ENCODE peak calls at places on chromosomes 1 and 21, in five cellular contexts. C, U, N, R and F are unnamed samples.

GRCh38 chr21:46556802-46557201 is 48.1 kb downstream of the S100B start:
- DNase-seq in C (no peak), U (no peak), N (no peak), R (no peak), F (no peak)

GRCh38 chr1:97796716-97797115 is 124.1 kb downstream of the DPYD start:
- DNase-seq in C (no peak), U (no peak), N (no peak), R (no peak), F (no peak)

GRCh38 chr1:185045793-185046441 is 559 bp downstream of the RNF2 start:
- DNase-seq in C (peak; percentile 22), U (peak; percentile 36), N (peak; percentile 74), R (peak; percentile 11), F (peak; percentile 42)

GRCh38 chr1:204573563-204573925 is 57.3 kb downstream of the MDM4 start:
- DNase-seq in C (no peak), U (no peak), N (no peak), R (no peak), F (no peak)

GRCh38 chr1:71964188-71964587 is 318.2 kb downstream of the NEGR1 start:
- DNase-seq in C (no peak), U (no peak), N (no peak), R (no peak), F (no peak)

GRCh38 chr1:38037481-38037939 is 9.1 kb downstream of the POU3F1 start:
- DNase-seq in C (no peak), U (no peak), N (peak; percentile 47), R (no peak), F (peak; percentile 48)

GRCh38 chr1:32701421-32701911 is 1.1 kb downstream of the SYNC start:
- DNase-seq in C (peak; percentile 32), U (peak; percentile 52), N (no peak), R (no peak), F (no peak)

GRCh38 chr1:230204852-230205251 is 137.8 kb downstream of the GALNT2 start:
- DNase-seq in C (no peak), U (no peak), N (no peak), R (no peak), F (no peak)

GRCh38 chr1:237953238-237953637 is 62.5 kb upstream of the ZP4 start:
- DNase-seq in C (no peak), U (no peak), N (no peak), R (no peak), F (no peak)

GRCh38 chr1:5580926-5581325 is 411.3 kb downstream of the NPHP4 start:
- DNase-seq in C (no peak), U (no peak), N (no peak), R (no peak), F (no peak)

GRCh38 chr1:90045853-90046563 is 51.1 kb downstream of the ZNF326 start:
- DNase-seq in C (no peak), U (no peak), N (peak; percentile 20), R (no peak), F (no peak)

GRCh38 chr1:212518188-212518951 is 85.7 kb downstream of the NENF start:
- DNase-seq in C (no peak), U (peak; percentile 93), N (no peak), R (no peak), F (no peak)

GRCh38 chr1:152953761-152954160 is 6.8 kb downstream of the SPRR5 start:
- DNase-seq in C (no peak), U (no peak), N (no peak), R (no peak), F (no peak)

GRCh38 chr1:165854101-165854845 is 26.9 kb downstream of the UCK2 start:
- DNase-seq in C (no peak), U (peak; percentile 39), N (no peak), R (no peak), F (no peak)

GRCh38 chr21:28240586-28240985 is 752.1 kb downstream of the LTN1 start:
- DNase-seq in C (no peak), U (no peak), N (no peak), R (no peak), F (no peak)

GRCh38 chr1:31398246-31398645 is 14.8 kb upstream of the SERINC2 start:
- DNase-seq in C (no peak), U (no peak), N (no peak), R (no peak), F (no peak)

GRCh38 chr1:26784023-26784871 is 3.5 kb upstream of the PIGV start:
- DNase-seq in C (peak; percentile 92), U (peak; percentile 86), N (no peak), R (no peak), F (no peak)

GRCh38 chr1:220922951-220923350 is 43.7 kb downstream of the HLX start:
- DNase-seq in C (no peak), U (no peak), N (no peak), R (no peak), F (no peak)

GRCh38 chr1:47683402-47683801 is 245.6 kb downstream of the FOXD2 start:
- DNase-seq in C (no peak), U (no peak), N (no peak), R (no peak), F (no peak)

GRCh38 chr21:43867332-43867703 is 2.3 kb downstream of the AGPAT3 start:
- DNase-seq in C (no peak), U (peak; percentile 4), N (no peak), R (no peak), F (peak; percentile 8)

GRCh38 chr1:145983959-145984830 is 12.2 kb downstream of the TXNIP start:
- DNase-seq in C (no peak), U (no peak), N (no peak), R (peak; percentile 25), F (no peak)

GRCh38 chr1:23019851-23020625 is 770 bp downstream of the KDM1A start:
- DNase-seq in C (peak; percentile 15), U (peak; percentile 33), N (peak; percentile 55), R (peak; percentile 17), F (peak; percentile 55)

GRCh38 chr1:173418107-173418985 is 58.8 kb upstream of the PRDX6 start:
- DNase-seq in C (no peak), U (no peak), N (no peak), R (no peak), F (no peak)

GRCh38 chr1:59686170-59686569 is 128.6 kb upstream of the HOOK1 start:
- DNase-seq in C (no peak), U (no peak), N (no peak), R (no peak), F (no peak)

GRCh38 chr1:225467193-225468020 is 39.6 kb upstream of the LBR start:
- DNase-seq in C (no peak), U (peak; percentile 85), N (peak; percentile 87), R (peak; percentile 80), F (peak; percentile 88)

GRCh38 chr1:207418336-207418735 is 35.8 kb upstream of the CR2 start:
- DNase-seq in C (no peak), U (no peak), N (no peak), R (no peak), F (no peak)

GRCh38 chr1:242579528-242580235 is 55.2 kb upstream of the PLD5 start:
- DNase-seq in C (no peak), U (no peak), N (no peak), R (no peak), F (no peak)

GRCh38 chr1:176501596-176501995 is 38.6 kb downstream of the PAPPA2 start:
- DNase-seq in C (no peak), U (no peak), N (no peak), R (no peak), F (no peak)

GRCh38 chr1:98048234-98048633 is 127.4 kb upstream of the DPYD start:
- DNase-seq in C (peak; percentile 56), U (peak; percentile 78), N (peak; percentile 67), R (peak; percentile 60), F (peak; percentile 62)

GRCh38 chr1:25169168-25169567 is 63.1 kb downstream of the SYF2 start:
- DNase-seq in C (no peak), U (no peak), N (no peak), R (no peak), F (no peak)

DNA sequence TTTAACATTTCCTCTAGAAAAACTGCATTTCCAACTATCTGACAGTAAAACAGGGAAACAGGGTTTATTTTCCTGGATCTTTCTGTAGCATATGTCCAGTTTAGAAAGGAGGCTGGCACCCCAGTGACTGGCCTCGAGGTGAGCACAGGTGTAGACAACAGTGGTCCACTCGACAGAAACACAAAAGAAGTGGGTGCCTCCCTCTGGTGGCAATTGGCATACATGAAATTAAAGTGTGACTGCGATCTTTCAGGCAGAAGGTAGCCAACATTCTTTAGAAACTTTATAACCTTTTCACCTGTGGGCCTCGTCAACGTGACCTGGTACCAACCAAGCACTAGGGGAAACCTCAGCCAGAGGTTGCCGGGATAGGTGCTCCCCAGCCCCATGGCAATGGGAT is 44.0 kb downstream of the PCP4 start:
- DNase-seq in C (no peak), U (no peak), N (no peak), R (no peak), F (no peak)
- TF ChIP-seq CTCF in C (no peak), U (no peak), N (no peak), R (no peak), F (no peak)

GRCh38 chr1:155226910-155227260 is 18.4 kb downstream of the MTX1 start:
- DNase-seq in C (no peak), U (no peak), N (peak; percentile 41), R (no peak), F (peak; percentile 63)
- TF ChIP-seq CTCF in C (no peak), U (no peak), N (no peak), R (peak; percentile 68), F (no peak)

GRCh38 chr1:117069220-117069844 is 9.2 kb downstream of the TTF2 start:
- DNase-seq in C (no peak), U (no peak), N (no peak), R (no peak), F (no peak)
- TF ChIP-seq CTCF in C (no peak), U (no peak), N (no peak), R (no peak), F (no peak)

GRCh38 chr1:1431006-1431844 is 4.3 kb upstream of the VWA1 start:
- DNase-seq in C (peak; percentile 25), U (peak; percentile 53), N (no peak), R (no peak), F (peak; percentile 24)

GRCh38 chr1:1431845-1432565 is 3.5 kb upstream of the VWA1 start:
- DNase-seq in C (peak; percentile 50), U (peak; percentile 87), N (peak; percentile 33), R (no peak), F (peak; percentile 42)

GRCh38 chr1:1428174-1428573 is 7.1 kb upstream of the ANKRD65 start:
- DNase-seq in C (peak; percentile 12), U (peak; percentile 24), N (no peak), R (no peak), F (no peak)

GRCh38 chr1:1429671-1430073 is 5.8 kb upstream of the VWA1 start:
- DNase-seq in C (no peak), U (peak; percentile 41), N (no peak), R (no peak), F (no peak)

DNA sequence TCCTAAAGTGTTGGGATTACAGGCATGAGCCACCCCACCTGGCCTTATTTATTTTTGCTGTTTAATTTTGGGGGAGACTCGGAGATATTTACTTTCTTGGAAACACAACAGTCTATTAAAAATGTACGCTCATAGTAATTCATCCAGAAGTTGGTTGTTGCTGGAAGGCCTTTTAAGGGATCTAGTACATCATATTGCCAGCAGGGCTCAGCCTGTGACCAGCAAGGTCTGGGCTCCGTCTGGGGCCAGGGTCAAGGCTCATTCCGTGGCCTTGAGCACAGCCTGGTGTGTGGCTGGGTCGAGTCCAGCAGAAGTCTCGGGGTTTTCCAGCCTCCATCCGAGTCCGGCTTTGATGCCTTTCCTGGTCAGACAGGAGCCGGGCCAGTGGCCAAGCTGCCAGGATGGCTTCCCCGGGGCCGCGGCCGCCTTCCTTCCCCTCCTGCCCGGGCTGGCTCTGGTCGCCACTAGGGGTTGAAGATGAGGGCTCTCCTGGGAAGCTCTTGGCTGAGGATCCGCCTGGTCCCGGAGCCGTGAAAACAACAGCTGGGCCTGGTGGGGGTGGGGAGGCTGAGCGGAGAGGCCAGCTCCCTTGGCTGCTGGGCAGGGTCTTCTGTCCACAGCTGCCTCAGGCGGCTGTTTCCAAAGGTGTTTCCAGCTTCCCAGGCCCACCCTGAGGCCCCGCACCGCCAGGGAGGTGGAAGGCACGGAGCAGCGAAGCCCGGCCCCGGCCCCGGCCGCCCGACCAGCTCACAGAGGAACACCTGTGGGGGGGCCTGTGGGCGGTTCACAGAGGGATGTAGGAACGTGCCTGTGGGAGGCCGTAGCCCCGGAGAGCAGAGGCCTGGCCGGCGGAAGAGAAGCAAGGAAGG is 5.1 kb upstream of the VWA1 start:
- DNase-seq in C (peak; percentile 96), U (peak; percentile 93), N (peak; percentile 22), R (no peak), F (no peak)
- TF ChIP-seq CTCF in C (peak; percentile 27), U (peak; percentile 46), N (no peak), R (no peak), F (no peak)